ENCODE peak calls at places on chromosomes 3 and 15, in ten cellular contexts. K is memory B cell; M is NAMALWA; O is K562; X is effector CD4-positive, alpha-beta T cell; B is HEK293T; Q is ELR; C is right atrium auricular region; V is right cardiac atrium; Y is Daoy. R is an unnamed sample.

GRCh38 chr15:38768970-38769369 is 204.4 kb upstream of the RASGRP1 start:
- DNase-seq in K (no peak), M (peak; percentile 22), O (no peak), X (no peak), B (peak; percentile 4), Q (peak; percentile 30), C (peak; percentile 66), V (peak; percentile 70), Y (peak; percentile 36), R (no peak)

GRCh38 chr15:89494006-89494405 is 2.4 kb downstream of the RHCG start:
- DNase-seq in K (no peak), M (no peak), O (no peak), X (no peak), B (no peak), Q (no peak), C (no peak), V (no peak), Y (no peak), R (no peak)

GRCh38 chr3:67044295-67044694 is 46.2 kb downstream of the KBTBD8 start:
- DNase-seq in K (no peak), M (no peak), O (no peak), X (no peak), B (no peak), Q (no peak), C (no peak), V (no peak), Y (no peak), R (no peak)

GRCh38 chr15:29127506-29128430 is 141.9 kb downstream of the NSMCE3 start:
- DNase-seq in K (no peak), M (no peak), O (no peak), X (no peak), B (no peak), Q (no peak), C (no peak), V (no peak), Y (no peak), R (no peak)

GRCh38 chr15:61086756-61087155 is 142.3 kb downstream of the RORA start:
- DNase-seq in K (no peak), M (no peak), O (no peak), X (no peak), B (no peak), Q (no peak), C (no peak), V (no peak), Y (no peak), R (no peak)

GRCh38 chr15:98694153-98694552 is 45.8 kb downstream of the IGF1R start:
- DNase-seq in K (no peak), M (no peak), O (no peak), X (no peak), B (no peak), Q (no peak), C (no peak), V (no peak), Y (no peak), R (no peak)

GRCh38 chr15:48384616-48385015 is 53.4 kb downstream of the DUT start:
- DNase-seq in K (no peak), M (no peak), O (no peak), X (no peak), B (no peak), Q (peak; percentile 25), C (no peak), V (no peak), Y (peak; percentile 51), R (no peak)

GRCh38 chr3:108862865-108863798 is 40.5 kb downstream of the TRAT1 start:
- DNase-seq in K (no peak), M (no peak), O (no peak), X (no peak), B (no peak), Q (peak; percentile 94), C (no peak), V (no peak), Y (peak; percentile 6), R (no peak)

GRCh38 chr3:124032351-124032880 is 40.5 kb upstream of the ROPN1 start:
- DNase-seq in K (no peak), M (no peak), O (peak; percentile 7), X (no peak), B (peak; percentile 16), Q (no peak), C (peak; percentile 61), V (peak; percentile 65), Y (peak; percentile 30), R (peak; percentile 73)

GRCh38 chr3:148379763-148380162 is 317.9 kb upstream of the AGTR1 start:
- DNase-seq in K (no peak), M (peak; percentile 63), O (no peak), X (no peak), B (peak; percentile 37), Q (peak; percentile 83), C (no peak), V (no peak), Y (no peak), R (peak; percentile 22)

GRCh38 chr3:160638184-160638583 is 38.8 kb upstream of the ARL14 start:
- DNase-seq in K (no peak), M (no peak), O (no peak), X (no peak), B (no peak), Q (no peak), C (no peak), V (no peak), Y (no peak), R (no peak)

GRCh38 chr3:123660900-123661299 is 76.0 kb upstream of the HACD2 start:
- DNase-seq in K (no peak), M (no peak), O (no peak), X (no peak), B (no peak), Q (no peak), C (peak; percentile 85), V (peak; percentile 98), Y (peak; percentile 74), R (no peak)

GRCh38 chr3:64214002-64214696 is 11.1 kb downstream of the PRICKLE2 start:
- DNase-seq in K (no peak), M (no peak), O (no peak), X (no peak), B (no peak), Q (peak; percentile 52), C (peak; percentile 69), V (peak; percentile 96), Y (peak; percentile 80), R (no peak)

GRCh38 chr3:61864886-61865285 is 303.5 kb downstream of the PTPRG start:
- DNase-seq in K (no peak), M (no peak), O (no peak), X (no peak), B (no peak), Q (no peak), C (no peak), V (no peak), Y (no peak), R (no peak)

GRCh38 chr3:31014317-31015040 is 120.0 kb upstream of the GADL1 start:
- DNase-seq in K (no peak), M (no peak), O (no peak), X (no peak), B (no peak), Q (peak; percentile 89), C (no peak), V (no peak), Y (no peak), R (no peak)

R was measured in HAP-1.